ENCODE peak calls at places on chromosomes 1 and 21, in four cellular contexts. One of them, this sample, is unnamed.

GRCh38 chr1:50697440-50698421 is 262.3 kb downstream of the FAF1 start:
- DNase-seq in stimulated activated CD4-positive, alpha-beta T cell treated with anti-CD3 and anti-CD28 coated beads, Interleukin-1b, Interleukin-23, amount 100 ng/mL, for 48 hours: no peak
- DNase-seq in T-helper 9 cell: no peak
- DNase-seq in hypothalamus: peak
- DNase-seq in this sample: no peak

GRCh38 chr21:43739648-43740435 is 20.9 kb downstream of the PDXK start:
- DNase-seq in T-helper 9 cell: no peak
- DNase-seq in stimulated activated CD4-positive, alpha-beta T cell treated with anti-CD3 and anti-CD28 coated beads, Interleukin-1b, Interleukin-23, amount 100 ng/mL, for 48 hours: no peak
- DNase-seq in hypothalamus: no peak
- DNase-seq in this sample: no peak

GRCh38 chr1:243716901-243717300 is 133.1 kb downstream of the AKT3 start:
- DNase-seq in stimulated activated CD4-positive, alpha-beta T cell treated with anti-CD3 and anti-CD28 coated beads, Interleukin-1b, Interleukin-23, amount 100 ng/mL, for 48 hours: no peak
- DNase-seq in hypothalamus: no peak
- DNase-seq in T-helper 9 cell: no peak
- DNase-seq in this sample: no peak

GRCh38 chr1:20087668-20088067 is 17.7 kb downstream of the PLA2G5 start:
- DNase-seq in hypothalamus: no peak
- DNase-seq in T-helper 9 cell: no peak
- DNase-seq in stimulated activated CD4-positive, alpha-beta T cell treated with anti-CD3 and anti-CD28 coated beads, Interleukin-1b, Interleukin-23, amount 100 ng/mL, for 48 hours: no peak
- DNase-seq in this sample: no peak

GRCh38 chr1:212967767-212968166 is 17.4 kb downstream of the VASH2 start:
- DNase-seq in stimulated activated CD4-positive, alpha-beta T cell treated with anti-CD3 and anti-CD28 coated beads, Interleukin-1b, Interleukin-23, amount 100 ng/mL, for 48 hours: no peak
- DNase-seq in hypothalamus: no peak
- DNase-seq in T-helper 9 cell: no peak
- DNase-seq in this sample: no peak

GRCh38 chr1:46248122-46248920 is 758 bp downstream of the RAD54L start:
- DNase-seq in hypothalamus: peak
- DNase-seq in stimulated activated CD4-positive, alpha-beta T cell treated with anti-CD3 and anti-CD28 coated beads, Interleukin-1b, Interleukin-23, amount 100 ng/mL, for 48 hours: peak
- DNase-seq in T-helper 9 cell: no peak
- DNase-seq in this sample: no peak

GRCh38 chr1:162187676-162188075 is 118.2 kb downstream of the NOS1AP start:
- DNase-seq in hypothalamus: no peak
- DNase-seq in stimulated activated CD4-positive, alpha-beta T cell treated with anti-CD3 and anti-CD28 coated beads, Interleukin-1b, Interleukin-23, amount 100 ng/mL, for 48 hours: no peak
- DNase-seq in T-helper 9 cell: no peak
- DNase-seq in this sample: no peak

GRCh38 chr1:116375884-116376733 is 3.1 kb downstream of the ATP1A1 start:
- DNase-seq in T-helper 9 cell: no peak
- DNase-seq in hypothalamus: peak
- DNase-seq in stimulated activated CD4-positive, alpha-beta T cell treated with anti-CD3 and anti-CD28 coated beads, Interleukin-1b, Interleukin-23, amount 100 ng/mL, for 48 hours: peak
- DNase-seq in this sample: peak

GRCh38 chr1:229229721-229230135 is 41.2 kb upstream of the RAB4A start:
- DNase-seq in stimulated activated CD4-positive, alpha-beta T cell treated with anti-CD3 and anti-CD28 coated beads, Interleukin-1b, Interleukin-23, amount 100 ng/mL, for 48 hours: no peak
- DNase-seq in hypothalamus: peak
- DNase-seq in T-helper 9 cell: no peak
- DNase-seq in this sample: peak

This sample was measured in gastrocnemius medialis.